ENCODE peak calls at places on chromosomes 5 and 9, in nine cellular contexts. S is activated CD4-positive, alpha-beta T cell treated with anti-CD3 and anti-CD28 coated beads for 48 hours; K is activated naive CD4-positive, alpha-beta T cell treated with anti-CD3 and anti-CD28 coated beads, Interleukin-2, amount 10 ng/mL, durations not matched to agents 7 days and 5 days; C is GOT3; B is skeletal muscle cell; O is hypothalamus; L is RPMI7951; V is EL; H is ecto neural progenitor cell. E is an unnamed sample.

GRCh38 chr5:105952875-105953274 is 1717.9 kb downstream of the EFNA5 start:
- DNase-seq in S (no peak), K (no peak), V (no peak), H (no peak), C (no peak), L (no peak), B (peak), O (no peak), E (no peak)

GRCh38 chr9:680106-680505 is 161.4 kb upstream of the DMRT1 start:
- DNase-seq in H (no peak), L (peak), V (no peak), B (no peak), K (no peak), S (no peak), C (no peak), O (no peak), E (no peak)

GRCh38 chr5:171336486-171337206 is 27.6 kb downstream of the TLX3 start:
- DNase-seq in O (peak), H (peak), B (peak), S (peak), C (no peak), K (peak), V (peak), L (peak), E (peak)

GRCh38 chr5:147782053-147783028 is at the start of gene JAKMIP2:
- DNase-seq in S (peak), B (peak), C (peak), L (peak), K (peak), H (peak), O (peak), V (peak), E (no peak)

GRCh38 chr5:154501566-154501965 is 23.5 kb upstream of the HAND1 start:
- DNase-seq in S (no peak), O (no peak), L (no peak), B (no peak), C (no peak), K (no peak), H (no peak), V (no peak), E (no peak)

GRCh38 chr9:89185980-89186379 is 7.4 kb upstream of the SHC3 start:
- DNase-seq in S (no peak), L (peak), C (no peak), H (peak), B (no peak), V (peak), K (no peak), O (no peak), E (no peak)

GRCh38 chr5:153513171-153513570 is 22.7 kb downstream of the GRIA1 start:
- DNase-seq in O (no peak), L (peak), H (no peak), B (peak), V (peak), C (no peak), K (no peak), S (no peak), E (no peak)

GRCh38 chr5:147752033-147752432 is 30.5 kb downstream of the JAKMIP2 start:
- DNase-seq in H (no peak), K (no peak), L (no peak), O (no peak), B (no peak), V (no peak), S (no peak), C (no peak), E (no peak)

GRCh38 chr9:69549310-69550202 is 122.6 kb downstream of the APBA1 start:
- DNase-seq in B (no peak), O (peak), L (peak), K (peak), C (no peak), V (peak), S (peak), H (no peak), E (no peak)

GRCh38 chr5:6542421-6543345 is 90.2 kb downstream of the NSUN2 start:
- DNase-seq in H (peak), B (no peak), C (no peak), K (no peak), V (no peak), S (no peak), L (no peak), O (no peak), E (no peak)

GRCh38 chr5:102539598-102539997 is 40.8 kb upstream of the SLCO6A1 start:
- DNase-seq in B (peak), V (peak), K (no peak), O (no peak), L (peak), H (no peak), S (no peak), C (no peak), E (no peak)

GRCh38 chr5:144276034-144276822 is 105.6 kb downstream of the KCTD16 start:
- DNase-seq in S (no peak), C (no peak), B (no peak), H (no peak), L (no peak), K (no peak), V (peak), O (no peak), E (no peak)

GRCh38 chr9:107948601-107949000 is 459.0 kb upstream of the KLF4 start:
- DNase-seq in V (peak), C (no peak), H (no peak), K (no peak), B (no peak), S (no peak), L (peak), O (no peak), E (no peak)

GRCh38 chr5:153551537-153552079 is 61.1 kb downstream of the GRIA1 start:
- DNase-seq in H (no peak), V (peak), L (peak), B (peak), K (no peak), C (peak), O (no peak), S (no peak), E (peak)

GRCh38 chr9:70080481-70081119 is 37.0 kb downstream of the MAMDC2 start:
- DNase-seq in S (no peak), V (peak), C (no peak), O (no peak), B (no peak), L (peak), H (no peak), K (no peak), E (no peak)

GRCh38 chr5:159210846-159211245 is 1.5 kb upstream of the RNF145 start:
- DNase-seq in L (no peak), S (no peak), B (no peak), C (no peak), K (no peak), V (no peak), H (no peak), O (no peak), E (no peak)

GRCh38 chr5:125176005-125176390 is 429.6 kb upstream of the ZNF608 start:
- DNase-seq in L (no peak), C (no peak), S (no peak), V (no peak), K (no peak), B (no peak), H (no peak), O (no peak), E (no peak)

GRCh38 chr9:131590449-131590848 is 45.1 kb downstream of the PRRT1B start:
- DNase-seq in L (no peak), V (no peak), H (no peak), C (no peak), K (peak), S (no peak), B (no peak), O (no peak), E (no peak)

GRCh38 chr9:109781541-109782197 is 1.7 kb downstream of the PALM2AKAP2 start:
- DNase-seq in V (peak), O (no peak), B (no peak), K (no peak), S (no peak), H (no peak), C (no peak), L (peak), E (no peak)

GRCh38 chr5:61344187-61344944 is 12.3 kb downstream of the ZSWIM6 start:
- DNase-seq in V (no peak), S (no peak), L (peak), C (no peak), K (no peak), H (no peak), B (no peak), O (no peak), E (no peak)

GRCh38 chr5:43900974-43901373 is 298.0 kb downstream of the NNT start:
- DNase-seq in L (no peak), O (no peak), K (no peak), B (no peak), V (no peak), S (no peak), C (no peak), H (no peak), E (no peak)